ENCODE peak calls at places on chromosomes 11 and 22, in five cellular contexts. One of them, this sample, is unnamed. For H3K27me3, the result is how much of the 10 kb centered on the place peaks cover.

GRCh38 chr22:28129319-28129962 is 210.4 kb upstream of the PITPNB start:
- DNase-seq in brain microvascular endothelial cell: no peak
- DNase-seq in stomach: no peak
- DNase-seq in CD8-positive, alpha-beta memory T cell: no peak
- DNase-seq in adrenal gland: no peak
- DNase-seq in this sample: no peak

GRCh38 chr11:97332271-97332670 is 942.5 kb downstream of the JRKL start:
- DNase-seq in stomach: no peak
- DNase-seq in CD8-positive, alpha-beta memory T cell: no peak
- DNase-seq in brain microvascular endothelial cell: no peak
- DNase-seq in adrenal gland: no peak
- DNase-seq in this sample: no peak

GRCh38 chr11:17388609-17389204 is at the start of gene KCNJ11:
- DNase-seq in CD8-positive, alpha-beta memory T cell: no peak
- DNase-seq in stomach: peak
- DNase-seq in adrenal gland: peak
- DNase-seq in brain microvascular endothelial cell: no peak
- DNase-seq in this sample: no peak

GRCh38 chr11:17564687-17565042 is 17.6 kb downstream of the OTOG start:
- DNase-seq in brain microvascular endothelial cell: no peak
- DNase-seq in adrenal gland: no peak
- DNase-seq in CD8-positive, alpha-beta memory T cell: no peak
- DNase-seq in stomach: no peak
- DNase-seq in this sample: no peak

GRCh38 chr11:36750349-36750748 is 152.3 kb upstream of the RAG2 start:
- DNase-seq in brain microvascular endothelial cell: no peak
- DNase-seq in CD8-positive, alpha-beta memory T cell: no peak
- DNase-seq in adrenal gland: no peak
- DNase-seq in stomach: no peak
- DNase-seq in this sample: no peak

GRCh38 chr11:32087602-32088001 is 3.3 kb upstream of the RCN1 start:
- DNase-seq in stomach: no peak
- DNase-seq in brain microvascular endothelial cell: peak
- DNase-seq in adrenal gland: no peak
- DNase-seq in CD8-positive, alpha-beta memory T cell: no peak
- DNase-seq in this sample: no peak

GRCh38 chr11:334264-335033 is 13.8 kb upstream of the IFITM3 start:
- DNase-seq in stomach: no peak
- DNase-seq in CD8-positive, alpha-beta memory T cell: no peak
- DNase-seq in brain microvascular endothelial cell: no peak
- DNase-seq in adrenal gland: no peak
- DNase-seq in this sample: no peak

GRCh38 chr22:44369241-44369652 is 56.5 kb upstream of the SHISAL1 start:
- DNase-seq in stomach: no peak
- DNase-seq in adrenal gland: no peak
- DNase-seq in CD8-positive, alpha-beta memory T cell: peak
- DNase-seq in brain microvascular endothelial cell: no peak
- DNase-seq in this sample: no peak

GRCh38 chr11:133399294-133399693 is 133.0 kb downstream of the OPCML start:
- DNase-seq in brain microvascular endothelial cell: no peak
- DNase-seq in stomach: no peak
- DNase-seq in CD8-positive, alpha-beta memory T cell: no peak
- DNase-seq in adrenal gland: no peak
- DNase-seq in this sample: no peak

GRCh38 chr11:9566561-9567063 is 6.9 kb upstream of the WEE1 start:
- DNase-seq in stomach: no peak
- DNase-seq in brain microvascular endothelial cell: peak
- DNase-seq in CD8-positive, alpha-beta memory T cell: no peak
- DNase-seq in adrenal gland: no peak
- DNase-seq in this sample: no peak

GRCh38 chr11:9569588-9570164 is 3.8 kb upstream of the WEE1 start:
- DNase-seq in adrenal gland: no peak
- DNase-seq in brain microvascular endothelial cell: no peak
- DNase-seq in CD8-positive, alpha-beta memory T cell: no peak
- DNase-seq in stomach: no peak
- DNase-seq in this sample: no peak

GRCh38 chr11:9567401-9567800 is 6.1 kb upstream of the WEE1 start:
- DNase-seq in brain microvascular endothelial cell: no peak
- DNase-seq in CD8-positive, alpha-beta memory T cell: no peak
- DNase-seq in adrenal gland: no peak
- DNase-seq in stomach: no peak
- DNase-seq in this sample: no peak

GRCh38 chr11:9568854-9569587 is 4.4 kb upstream of the WEE1 start:
- DNase-seq in CD8-positive, alpha-beta memory T cell: no peak
- DNase-seq in adrenal gland: no peak
- DNase-seq in brain microvascular endothelial cell: peak
- DNase-seq in stomach: peak
- DNase-seq in this sample: peak

GRCh38 chr11:9568161-9568853 is 5.2 kb upstream of the WEE1 start:
- DNase-seq in adrenal gland: no peak
- DNase-seq in CD8-positive, alpha-beta memory T cell: no peak
- DNase-seq in stomach: no peak
- DNase-seq in brain microvascular endothelial cell: no peak
- DNase-seq in this sample: no peak
- H3K27ac ChIP-seq in adrenal gland: no peak
- H3K27ac ChIP-seq in CD8-positive, alpha-beta memory T cell: no peak
- H3K27ac ChIP-seq in stomach: peak
- H3K27ac ChIP-seq in brain microvascular endothelial cell: peak
- H3K27ac ChIP-seq in this sample: peak

GRCh38 chr11:43577566-43578264 is 102.8 kb upstream of the HSD17B12 start:
- DNase-seq in brain microvascular endothelial cell: no peak
- DNase-seq in CD8-positive, alpha-beta memory T cell: no peak
- DNase-seq in stomach: no peak
- DNase-seq in adrenal gland: no peak
- DNase-seq in this sample: no peak

GRCh38 chr11:43578346-43579170 is 102.0 kb upstream of the HSD17B12 start:
- DNase-seq in stomach: no peak
- DNase-seq in brain microvascular endothelial cell: peak
- DNase-seq in CD8-positive, alpha-beta memory T cell: no peak
- DNase-seq in adrenal gland: no peak
- DNase-seq in this sample: no peak

GRCh38 chr11:43574949-43575915 is 105.3 kb upstream of the HSD17B12 start:
- DNase-seq in CD8-positive, alpha-beta memory T cell: no peak
- DNase-seq in brain microvascular endothelial cell: peak
- DNase-seq in adrenal gland: peak
- DNase-seq in stomach: no peak
- DNase-seq in this sample: no peak

GRCh38 chr11:43575931-43576833 is 104.4 kb upstream of the HSD17B12 start:
- DNase-seq in CD8-positive, alpha-beta memory T cell: no peak
- DNase-seq in brain microvascular endothelial cell: no peak
- DNase-seq in stomach: no peak
- DNase-seq in adrenal gland: no peak
- DNase-seq in this sample: no peak

GRCh38 chr11:43576834-43577521 is 103.6 kb upstream of the HSD17B12 start:
- DNase-seq in stomach: peak
- DNase-seq in adrenal gland: peak
- DNase-seq in brain microvascular endothelial cell: peak
- DNase-seq in CD8-positive, alpha-beta memory T cell: no peak
- DNase-seq in this sample: peak
- H3K27me3 ChIP-seq in stomach: under half
- H3K27me3 ChIP-seq in adrenal gland: half or more
- H3K27me3 ChIP-seq in brain microvascular endothelial cell: half or more
- H3K27me3 ChIP-seq in CD8-positive, alpha-beta memory T cell: half or more
- H3K27me3 ChIP-seq in this sample: half or more

DNA sequence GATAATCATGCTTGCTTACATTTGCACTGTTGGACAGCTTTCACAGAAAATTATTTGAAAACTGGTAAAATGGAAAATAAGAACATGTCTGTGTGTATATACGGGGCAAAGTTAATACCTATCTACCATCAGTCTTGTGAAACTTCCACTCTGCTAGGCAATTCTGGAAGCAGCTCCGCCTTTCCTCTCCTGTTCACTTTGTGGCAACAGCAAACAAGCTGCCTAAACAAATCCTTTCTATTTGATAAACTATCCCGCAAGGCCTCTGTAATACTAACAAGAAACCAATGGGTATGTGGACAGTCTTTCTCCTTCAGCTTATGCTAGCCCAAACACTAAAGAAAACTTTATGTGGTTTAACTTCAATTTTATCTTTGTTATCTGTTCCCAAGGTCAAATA is 39.2 kb upstream of the RAPSN start:
- DNase-seq in CD8-positive, alpha-beta memory T cell: no peak
- DNase-seq in stomach: no peak
- DNase-seq in brain microvascular endothelial cell: no peak
- DNase-seq in adrenal gland: no peak
- DNase-seq in this sample: no peak
- H3K27ac ChIP-seq in CD8-positive, alpha-beta memory T cell: no peak
- H3K27ac ChIP-seq in stomach: peak
- H3K27ac ChIP-seq in brain microvascular endothelial cell: no peak
- H3K27ac ChIP-seq in adrenal gland: peak
- H3K27ac ChIP-seq in this sample: no peak

DNA sequence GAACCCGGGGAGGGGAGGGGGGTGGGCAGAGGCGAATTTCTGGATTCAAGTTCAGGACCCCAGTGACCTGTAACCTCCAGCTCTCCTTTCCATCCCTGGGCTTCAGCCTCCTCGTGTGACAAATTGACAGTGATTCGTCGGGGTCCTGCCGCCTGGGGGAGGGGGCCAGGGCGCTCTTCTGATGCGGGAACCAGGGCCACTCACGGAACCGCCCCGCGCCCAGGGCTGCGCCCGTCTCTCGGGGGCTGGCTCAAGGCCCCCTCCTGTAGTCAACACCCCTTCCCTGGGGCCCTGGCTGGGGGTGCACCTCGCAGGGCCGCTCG is 92.8 kb upstream of the ANO1 start:
- DNase-seq in stomach: no peak
- DNase-seq in brain microvascular endothelial cell: no peak
- DNase-seq in CD8-positive, alpha-beta memory T cell: no peak
- DNase-seq in adrenal gland: no peak
- DNase-seq in this sample: no peak
- H3K27me3 ChIP-seq in stomach: under half
- H3K27me3 ChIP-seq in brain microvascular endothelial cell: under half
- H3K27me3 ChIP-seq in CD8-positive, alpha-beta memory T cell: under half
- H3K27me3 ChIP-seq in adrenal gland: under half
- H3K27me3 ChIP-seq in this sample: half or more

GRCh38 chr11:117039897-117040296 is 58.3 kb downstream of the SIK3 start:
- DNase-seq in CD8-positive, alpha-beta memory T cell: no peak
- DNase-seq in stomach: no peak
- DNase-seq in brain microvascular endothelial cell: no peak
- DNase-seq in adrenal gland: no peak
- DNase-seq in this sample: no peak

GRCh38 chr11:117045956-117046355 is 52.3 kb downstream of the SIK3 start:
- DNase-seq in CD8-positive, alpha-beta memory T cell: no peak
- DNase-seq in stomach: no peak
- DNase-seq in adrenal gland: no peak
- DNase-seq in brain microvascular endothelial cell: no peak
- DNase-seq in this sample: no peak

GRCh38 chr11:117042689-117043088 is 55.5 kb downstream of the SIK3 start:
- DNase-seq in CD8-positive, alpha-beta memory T cell: no peak
- DNase-seq in adrenal gland: no peak
- DNase-seq in stomach: no peak
- DNase-seq in brain microvascular endothelial cell: no peak
- DNase-seq in this sample: no peak

GRCh38 chr11:117045196-117045595 is 53.0 kb downstream of the SIK3 start:
- DNase-seq in brain microvascular endothelial cell: no peak
- DNase-seq in adrenal gland: no peak
- DNase-seq in stomach: no peak
- DNase-seq in CD8-positive, alpha-beta memory T cell: no peak
- DNase-seq in this sample: no peak

GRCh38 chr11:117044287-117045035 is 53.8 kb downstream of the SIK3 start:
- DNase-seq in adrenal gland: no peak
- DNase-seq in brain microvascular endothelial cell: no peak
- DNase-seq in CD8-positive, alpha-beta memory T cell: no peak
- DNase-seq in stomach: no peak
- DNase-seq in this sample: no peak
- H3K27ac ChIP-seq in adrenal gland: no peak
- H3K27ac ChIP-seq in brain microvascular endothelial cell: no peak
- H3K27ac ChIP-seq in CD8-positive, alpha-beta memory T cell: no peak
- H3K27ac ChIP-seq in stomach: peak
- H3K27ac ChIP-seq in this sample: no peak

This sample was measured in heart right ventricle.